ENCODE peak calls at places on chromosomes 5 and 9, in ten cellular contexts. Q is T-helper 1 cell; I is activated naive CD8-positive, alpha-beta T cell treated with anti-CD3 and anti-CD28 coated beads for 36 hours; J is activated naive CD4-positive, alpha-beta T cell; H is NCI-H1694 treated with DMSO at 0.1 percent for 48 hours; Z is left kidney; P is heart left ventricle; K is renal cortical epithelial cell; C is activated CD4-positive, alpha-beta T cell treated with anti-CD3 and anti-CD28 coated beads, Interleukin-2, amount 50 U/mL, for 1 hour; T is HT1080. U is an unnamed sample.

GRCh38 chr5:112630246-112631009 is 107.3 kb upstream of the APC start:
- DNase-seq in Q (no peak), I (no peak), J (no peak), H (no peak), Z (no peak), P (no peak), K (peak; percentile 18), C (no peak), T (peak; percentile 43), U (no peak)

GRCh38 chr5:39185761-39186160 is 33.6 kb downstream of the FYB1 start:
- DNase-seq in Q (no peak), I (no peak), J (no peak), H (no peak), Z (no peak), P (no peak), K (no peak), C (no peak), T (no peak), U (no peak)

GRCh38 chr9:120344230-120344629 is 235.7 kb downstream of the CDK5RAP2 start:
- DNase-seq in Q (no peak), I (no peak), J (no peak), H (no peak), Z (no peak), P (no peak), K (peak; percentile 93), C (no peak), T (peak; percentile 91), U (no peak)

GRCh38 chr9:35367451-35367850 is 122.5 kb upstream of the RUSC2 start:
- DNase-seq in Q (no peak), I (no peak), J (no peak), H (no peak), Z (no peak), P (no peak), K (peak; percentile 84), C (no peak), T (peak; percentile 87), U (no peak)

GRCh38 chr5:83522431-83522830 is 50.9 kb downstream of the VCAN start:
- DNase-seq in Q (no peak), I (no peak), J (no peak), H (no peak), Z (peak; percentile 27), P (no peak), K (peak; percentile 91), C (no peak), T (no peak), U (no peak)

GRCh38 chr9:21967169-21967568 is 27.0 kb downstream of the CDKN2A start:
- DNase-seq in Q (no peak), I (no peak), J (no peak), H (no peak), Z (no peak), P (no peak), K (no peak), C (no peak), T (no peak), U (no peak)

GRCh38 chr5:72122619-72123018 is 15.3 kb downstream of the MAP1B start:
- DNase-seq in Q (no peak), I (no peak), J (no peak), H (no peak), Z (no peak), P (no peak), K (no peak), C (no peak), T (no peak), U (no peak)

GRCh38 chr5:115497200-115497599 is 47.4 kb downstream of the FEM1C start:
- DNase-seq in Q (no peak), I (no peak), J (no peak), H (peak; percentile 75), Z (no peak), P (no peak), K (no peak), C (no peak), T (no peak), U (no peak)

GRCh38 chr5:174829511-174829864 is 105.1 kb downstream of the MSX2 start:
- DNase-seq in Q (no peak), I (no peak), J (no peak), H (no peak), Z (no peak), P (no peak), K (no peak), C (no peak), T (no peak), U (no peak)

GRCh38 chr9:110103257-110103656 is 104.7 kb downstream of the C9orf152 start:
- DNase-seq in Q (no peak), I (no peak), J (no peak), H (no peak), Z (no peak), P (no peak), K (no peak), C (no peak), T (no peak), U (no peak)

GRCh38 chr5:78533356-78533755 is 115.2 kb downstream of the LHFPL2 start:
- DNase-seq in Q (no peak), I (no peak), J (no peak), H (peak; percentile 65), Z (peak; percentile 48), P (no peak), K (peak; percentile 44), C (no peak), T (peak; percentile 48), U (no peak)

GRCh38 chr9:119273325-119273904 is 95.8 kb downstream of the BRINP1 start:
- DNase-seq in Q (no peak), I (no peak), J (no peak), H (no peak), Z (no peak), P (no peak), K (peak; percentile 63), C (no peak), T (no peak), U (no peak)